ENCODE peak calls at places on chromosomes 2 and 18, in ten cellular contexts. P is GOT3; G is NCI-H1436; S is NCI-H146; Z is BJ; J is AG08395; B is HepG2; H is activated naive CD4-positive, alpha-beta T cell treated with anti-CD3 and anti-CD28 coated beads, Interleukin-2, amount 10 ng/mL, durations not matched to agents 7 days and 5 days; D is fibroblast of lung; I is H7. L is an unnamed sample.
A peak's percentile ranks its signal among the peaks of the same experiment; 100 is the strongest.

GRCh38 chr18:3086865-3087264 is 73.9 kb upstream of the LPIN2 start:
- DNase-seq in J (no peak), Z (no peak), H (no peak), S (no peak), B (no peak), I (no peak), D (no peak), G (no peak), P (no peak), L (peak; percentile 59)

GRCh38 chr2:45930396-45930792 is 278.9 kb downstream of the PRKCE start:
- DNase-seq in I (peak; percentile 5), B (no peak), P (no peak), H (no peak), G (no peak), J (peak; percentile 43), Z (no peak), S (peak; percentile 76), D (no peak), L (peak; percentile 26)

GRCh38 chr2:25305809-25306208 is 35.9 kb downstream of the DNMT3A start:
- DNase-seq in B (no peak), P (no peak), S (no peak), Z (no peak), I (no peak), H (no peak), J (peak; percentile 57), D (no peak), G (peak; percentile 28), L (no peak)

GRCh38 chr2:100664021-100664755 is 101.4 kb downstream of the PDCL3 start:
- DNase-seq in J (no peak), Z (no peak), G (no peak), D (no peak), B (no peak), H (no peak), I (no peak), S (no peak), P (no peak), L (no peak)

GRCh38 chr18:50802133-50802532 is 17.7 kb downstream of the MRO start:
- DNase-seq in S (peak; percentile 67), P (no peak), D (no peak), H (no peak), J (no peak), Z (no peak), I (peak; percentile 51), B (no peak), G (no peak), L (no peak)

GRCh38 chr2:7210712-7211111 is 293.5 kb downstream of the RNF144A start:
- DNase-seq in D (no peak), B (no peak), G (no peak), Z (no peak), H (no peak), I (no peak), J (peak; percentile 29), S (no peak), P (no peak), L (no peak)

GRCh38 chr2:210287301-210287700 is 27.7 kb downstream of the MYL1 start:
- DNase-seq in Z (no peak), G (no peak), J (no peak), S (no peak), P (no peak), H (no peak), B (no peak), D (no peak), I (no peak), L (no peak)

GRCh38 chr2:98296435-98296834 is 49.8 kb upstream of the CNGA3 start:
- DNase-seq in D (no peak), I (no peak), B (no peak), H (no peak), P (no peak), G (no peak), S (peak; percentile 15), J (no peak), Z (no peak), L (no peak)

GRCh38 chr2:236047886-236048540 is 120.2 kb downstream of the GBX2 start:
- DNase-seq in I (no peak), H (no peak), D (no peak), S (peak; percentile 62), P (no peak), Z (no peak), J (no peak), G (no peak), B (peak; percentile 47), L (peak; percentile 52)

GRCh38 chr2:7724336-7724735 is 807.1 kb downstream of the RNF144A start:
- DNase-seq in D (no peak), I (no peak), J (no peak), P (no peak), G (no peak), H (no peak), B (no peak), Z (no peak), S (no peak), L (no peak)

GRCh38 chr2:3706892-3707291 is 3.5 kb downstream of the DCDC2C start:
- DNase-seq in I (no peak), Z (no peak), D (no peak), H (no peak), J (no peak), S (no peak), G (no peak), P (no peak), B (no peak), L (no peak)

GRCh38 chr18:51188024-51188701 is 9.3 kb downstream of the MEX3C start:
- DNase-seq in I (no peak), H (no peak), D (no peak), Z (no peak), B (no peak), P (no peak), J (no peak), S (no peak), G (no peak), L (no peak)

GRCh38 chr2:138333677-138334076 is 167.9 kb upstream of the SPOPL start:
- DNase-seq in Z (no peak), P (no peak), H (no peak), B (no peak), S (no peak), D (no peak), G (no peak), I (no peak), J (no peak), L (no peak)

GRCh38 chr2:38187416-38188127 is 111.6 kb upstream of the CYP1B1 start:
- DNase-seq in J (peak; percentile 81), P (no peak), Z (peak; percentile 61), H (no peak), B (no peak), S (no peak), D (peak; percentile 98), G (no peak), I (no peak), L (no peak)

GRCh38 chr2:178397002-178397605 is 53.9 kb downstream of the PRKRA start:
- DNase-seq in I (peak; percentile 17), B (peak; percentile 46), G (peak; percentile 44), Z (no peak), H (no peak), D (peak; percentile 67), J (peak; percentile 50), S (peak; percentile 48), P (no peak), L (peak; percentile 64)

GRCh38 chr2:161915121-161915520 is 158.9 kb downstream of the DPP4 start:
- DNase-seq in G (no peak), I (no peak), S (no peak), D (no peak), B (no peak), P (no peak), J (no peak), Z (no peak), H (no peak), L (no peak)

GRCh38 chr2:73176205-73176880 is 26.0 kb upstream of the NOTO start:
- DNase-seq in J (peak; percentile 9), S (peak; percentile 52), G (no peak), H (peak; percentile 27), D (no peak), Z (no peak), I (peak; percentile 69), P (no peak), B (peak; percentile 47), L (peak; percentile 25)

GRCh38 chr2:127108090-127108523 is 1.2 kb upstream of the BIN1 start:
- DNase-seq in G (no peak), B (no peak), D (no peak), P (no peak), S (no peak), H (no peak), J (no peak), I (peak; percentile 19), Z (no peak), L (no peak)

GRCh38 chr18:24199563-24199962 is 60.7 kb downstream of the CABYR start:
- DNase-seq in P (no peak), J (no peak), H (no peak), B (no peak), G (no peak), D (no peak), I (no peak), S (no peak), Z (no peak), L (no peak)

GRCh38 chr2:239201531-239201876 is 199.3 kb downstream of the HDAC4 start:
- DNase-seq in P (no peak), S (no peak), I (peak; percentile 68), Z (no peak), J (peak; percentile 45), H (no peak), D (no peak), G (no peak), B (no peak), L (no peak)

GRCh38 chr18:32922951-32923430 is 150.2 kb upstream of the KLHL14 start:
- DNase-seq in B (no peak), Z (no peak), H (no peak), P (no peak), I (no peak), D (no peak), G (no peak), S (peak; percentile 27), J (no peak), L (no peak)

GRCh38 chr2:5696741-5697521 is 4.7 kb downstream of the SOX11 start:
- DNase-seq in H (no peak), B (no peak), I (peak; percentile 87), J (no peak), G (no peak), P (no peak), S (peak; percentile 89), D (peak; percentile 76), Z (no peak), L (no peak)

L was measured in HT-29.